ENCODE peak calls at places on chromosomes 6 and 20, in seven cellular contexts. I, E, W, N, T, Z and K are unnamed samples.

GRCh38 chr20:21101453-21102251 is 4.5 kb downstream of the LINC00237 start:
- DNase-seq in E (no peak), T (no peak), N (no peak), I (peak), Z (peak), W (peak), K (no peak)

GRCh38 chr20:46264391-46265266 is 43.7 kb downstream of the CDH22 start:
- DNase-seq in N (no peak), Z (no peak), I (no peak), T (peak), W (no peak), E (peak), K (peak)

GRCh38 chr6:25869840-25870239 is 4.2 kb downstream of the SLC17A3 start:
- DNase-seq in T (no peak), E (no peak), Z (no peak), N (no peak), I (no peak), W (no peak), K (no peak)

GRCh38 chr6:158799051-158799792 is 19.9 kb downstream of the EZR start:
- DNase-seq in I (peak), T (peak), Z (no peak), N (no peak), W (peak), E (peak), K (peak)

GRCh38 chr20:7695622-7696021 is 244.6 kb downstream of the HAO1 start:
- DNase-seq in W (no peak), N (no peak), I (no peak), Z (no peak), T (no peak), E (no peak), K (no peak)

GRCh38 chr20:38497246-38497645 is 24.6 kb downstream of the RALGAPB start:
- DNase-seq in N (no peak), W (no peak), Z (no peak), E (no peak), T (no peak), I (no peak), K (no peak)

GRCh38 chr20:17910828-17911294 is 57.7 kb downstream of the SNX5 start:
- DNase-seq in N (no peak), I (peak), T (no peak), Z (no peak), W (no peak), E (no peak), K (no peak)

GRCh38 chr20:45235995-45236394 is 14.8 kb downstream of the SEMG2 start:
- DNase-seq in N (peak), I (no peak), T (no peak), Z (no peak), W (no peak), E (no peak), K (no peak)

GRCh38 chr6:167405778-167406532 is 81.1 kb downstream of the TTLL2 start:
- DNase-seq in T (no peak), N (no peak), I (no peak), W (no peak), E (no peak), Z (no peak), K (no peak)

GRCh38 chr6:156880913-156881312 is 103.7 kb downstream of the ARID1B start:
- DNase-seq in I (peak), Z (no peak), N (no peak), W (no peak), E (peak), T (no peak), K (no peak)

GRCh38 chr6:51936941-51937340 is 150.5 kb downstream of the PKHD1 start:
- DNase-seq in I (no peak), Z (no peak), E (no peak), N (no peak), T (no peak), W (no peak), K (no peak)

GRCh38 chr20:50054626-50055511 is 58.1 kb downstream of the UBE2V1 start:
- DNase-seq in I (no peak), W (no peak), Z (peak), N (no peak), E (no peak), T (no peak), K (no peak)

GRCh38 chr6:156848533-156848932 is 71.4 kb downstream of the ARID1B start:
- DNase-seq in T (no peak), E (peak), N (no peak), I (peak), Z (no peak), W (no peak), K (peak)

GRCh38 chr6:92577077-92577719 is 842.2 kb downstream of the EPHA7 start:
- DNase-seq in Z (no peak), T (no peak), N (no peak), E (no peak), I (no peak), W (no peak), K (no peak)

GRCh38 chr6:118656822-118657451 is 5.5 kb upstream of the CEP85L start:
- DNase-seq in T (no peak), N (no peak), I (no peak), Z (no peak), W (no peak), E (no peak), K (no peak)

GRCh38 chr6:74705451-74705850 is 500.4 kb downstream of the COL12A1 start:
- DNase-seq in I (no peak), T (no peak), Z (no peak), W (no peak), N (no peak), E (no peak), K (no peak)

GRCh38 chr20:18839507-18840247 is 26.1 kb downstream of the SCP2D1 start:
- DNase-seq in Z (no peak), N (no peak), T (no peak), E (no peak), I (no peak), W (no peak), K (no peak)

GRCh38 chr6:11869656-11870340 is 91.2 kb upstream of the ADTRP start:
- DNase-seq in E (no peak), I (peak), N (no peak), T (no peak), W (no peak), Z (no peak), K (no peak)

GRCh38 chr6:121142093-121142492 is 192.2 kb downstream of the TBC1D32 start:
- DNase-seq in Z (no peak), N (no peak), T (no peak), I (no peak), W (no peak), E (no peak), K (no peak)

GRCh38 chr20:14696937-14697336 is 359.5 kb upstream of the FLRT3 start:
- DNase-seq in N (no peak), W (no peak), E (no peak), I (no peak), T (no peak), Z (no peak), K (no peak)

GRCh38 chr6:125140808-125141207 is 12.8 kb upstream of the TPD52L1 start:
- DNase-seq in W (no peak), N (no peak), E (no peak), Z (no peak), I (no peak), T (no peak), K (no peak)

GRCh38 chr6:42726026-42726425 is 3.6 kb upstream of the PRPH2 start:
- DNase-seq in Z (no peak), W (no peak), E (no peak), I (no peak), T (no peak), N (no peak), K (no peak)

GRCh38 chr20:35305682-35306556 is 13.7 kb upstream of the FAM83C start:
- DNase-seq in I (no peak), T (no peak), W (no peak), E (no peak), Z (no peak), N (peak), K (no peak)

GRCh38 chr6:109079981-109080380 is 14.7 kb downstream of the SESN1 start:
- DNase-seq in T (no peak), W (no peak), N (no peak), Z (no peak), E (no peak), I (no peak), K (no peak)

GRCh38 chr20:54619181-54619580 is 143.8 kb downstream of the DOK5 start:
- DNase-seq in I (no peak), E (no peak), N (no peak), T (no peak), W (no peak), Z (no peak), K (no peak)

GRCh38 chr20:11362450-11362849 is 555.2 kb upstream of the BTBD3 start:
- DNase-seq in I (no peak), W (no peak), N (no peak), T (no peak), Z (no peak), E (no peak), K (no peak)

GRCh38 chr20:7420345-7420744 is 519.9 kb downstream of the HAO1 start:
- DNase-seq in E (no peak), Z (no peak), T (no peak), W (no peak), N (no peak), I (no peak), K (no peak)

GRCh38 chr6:43977404-43978111 is 149.7 kb downstream of the MRPL14 start:
- DNase-seq in T (no peak), N (no peak), I (no peak), W (no peak), Z (no peak), E (no peak), K (no peak)

GRCh38 chr6:105781905-105782304 is 304.2 kb upstream of the PRDM1 start:
- DNase-seq in W (no peak), Z (no peak), N (no peak), E (no peak), I (no peak), T (no peak), K (no peak)

GRCh38 chr20:23628402-23629016 is 9.2 kb downstream of the CST3 start:
- DNase-seq in E (no peak), W (no peak), N (no peak), T (no peak), I (no peak), Z (no peak), K (no peak)

GRCh38 chr6:150016324-150017185 is 8.8 kb downstream of the RAET1L start:
- DNase-seq in I (peak), N (peak), T (peak), E (peak), W (peak), Z (peak), K (peak)

GRCh38 chr6:37546141-37546871 is 46.6 kb upstream of the CCDC167 start:
- DNase-seq in I (no peak), N (no peak), Z (no peak), E (no peak), T (no peak), W (no peak), K (no peak)

GRCh38 chr20:25281541-25281991 is 33.7 kb downstream of the PYGB start:
- DNase-seq in E (peak), N (no peak), Z (no peak), T (peak), W (no peak), I (peak), K (peak)

GRCh38 chr6:153092082-153093013 is 38.7 kb downstream of the RGS17 start:
- DNase-seq in E (no peak), I (no peak), Z (no peak), N (peak), W (no peak), T (no peak), K (no peak)

GRCh38 chr20:25293910-25294458 is 46.1 kb downstream of the PYGB start:
- DNase-seq in Z (no peak), N (no peak), W (no peak), E (no peak), I (no peak), T (no peak), K (no peak)

GRCh38 chr6:119349041-119349340 is 570 bp downstream of the MAN1A1 start:
- DNase-seq in E (no peak), T (no peak), W (no peak), Z (peak), I (no peak), N (no peak), K (no peak)

GRCh38 chr6:139161169-139161568 is 26.3 kb downstream of the HECA start:
- DNase-seq in W (no peak), T (no peak), N (no peak), E (no peak), I (no peak), Z (no peak), K (no peak)

GRCh38 chr6:166441641-166442078 is 58.9 kb upstream of the MPC1 start:
- DNase-seq in N (no peak), I (no peak), E (no peak), Z (no peak), W (no peak), T (no peak), K (no peak)

GRCh38 chr6:112122758-112123157 is 35.4 kb downstream of the FAM229B start:
- DNase-seq in N (no peak), E (no peak), W (no peak), T (no peak), I (no peak), Z (no peak), K (no peak)